ENCODE peak calls at places on chromosomes 13 and 19, in four cellular contexts. E is neural crest cell, J is SK-N-SH, Y is RWPE2. C is an unnamed sample.

GRCh38 chr13:97627566-97627965 is 193.6 kb downstream of the RAP2A start:
- DNase-seq in E (no peak), Y (no peak), J (no peak), C (no peak)

GRCh38 chr13:82356667-82357066 is 1525.6 kb downstream of the SLITRK1 start:
- DNase-seq in J (no peak), E (no peak), Y (no peak), C (peak)

GRCh38 chr13:96053003-96053703 is at the start of gene UGGT2:
- DNase-seq in J (peak), E (peak), Y (peak), C (peak)

GRCh38 chr19:55454787-55455243 is 6.6 kb downstream of the ISOC2 start:
- DNase-seq in E (peak), Y (peak), J (peak), C (peak)

GRCh38 chr19:2055871-2056809 is 5.1 kb upstream of the MKNK2 start:
- DNase-seq in Y (no peak), J (peak), E (no peak), C (no peak)

GRCh38 chr13:64054306-64054705 is 2638.7 kb upstream of the PCDH20 start:
- DNase-seq in Y (no peak), J (no peak), E (no peak), C (no peak)

GRCh38 chr19:7112675-7113074 is 43.2 kb downstream of the ZNF557 start:
- DNase-seq in Y (no peak), E (no peak), J (no peak), C (no peak)

GRCh38 chr19:1181606-1182005 is 7.5 kb upstream of the SBNO2 start:
- DNase-seq in E (no peak), Y (no peak), J (no peak), C (no peak)

GRCh38 chr13:98478134-98479129 is 98.5 kb downstream of the STK24 start:
- DNase-seq in E (no peak), J (peak), Y (no peak), C (peak)

GRCh38 chr19:51417107-51417806 is at the start of gene SIGLEC10:
- DNase-seq in Y (no peak), J (no peak), E (no peak), C (peak)

GRCh38 chr13:113967729-113968462 is 6.0 kb downstream of the C13orf46 start:
- DNase-seq in E (no peak), J (no peak), Y (peak), C (no peak)

GRCh38 chr19:48881741-48882657 is 9.8 kb downstream of the PPP1R15A start:
- DNase-seq in Y (no peak), J (no peak), E (peak), C (peak)

GRCh38 chr19:6055013-6055795 is 55.1 kb downstream of the RFX2 start:
- DNase-seq in J (no peak), E (no peak), Y (no peak), C (no peak)

GRCh38 chr19:10820173-10820572 is 15.8 kb downstream of the TMED1 start:
- DNase-seq in E (no peak), J (peak), Y (no peak), C (no peak)

GRCh38 chr13:45168555-45168930 is 32.3 kb downstream of the KCTD4 start:
- DNase-seq in E (no peak), J (no peak), Y (no peak), C (no peak)

GRCh38 chr19:19209372-19209771 is 2.4 kb upstream of the NCAN start:
- DNase-seq in E (no peak), Y (no peak), J (no peak), C (no peak)

GRCh38 chr13:33637978-33638743 is 179.8 kb upstream of the RFC3 start:
- DNase-seq in J (no peak), Y (no peak), E (no peak), C (no peak)

GRCh38 chr19:15584541-15585115 is 30.4 kb upstream of the CYP4F8 start:
- DNase-seq in J (peak), E (peak), Y (no peak), C (peak)

GRCh38 chr19:42380155-42380554 is 9.9 kb downstream of the CNFN start:
- DNase-seq in E (no peak), Y (no peak), J (no peak), C (no peak)

GRCh38 chr19:920051-920857 is 3.1 kb downstream of the KISS1R start:
- DNase-seq in J (no peak), E (no peak), Y (peak), C (peak)

GRCh38 chr19:49851456-49852259 is 699 bp downstream of the PTOV1 start:
- DNase-seq in Y (no peak), E (no peak), J (peak), C (no peak)

GRCh38 chr13:34816543-34816942 is 125.5 kb upstream of the NBEA start:
- DNase-seq in Y (no peak), J (no peak), E (no peak), C (no peak)

GRCh38 chr19:33413868-33414666 is 40.6 kb downstream of the CEBPG start:
- DNase-seq in J (peak), Y (no peak), E (no peak), C (no peak)

GRCh38 chr19:16325161-16325527 is 518 bp downstream of the KLF2 start:
- DNase-seq in Y (no peak), E (peak), J (peak), C (no peak)

GRCh38 chr19:46746281-46746965 is at the start of gene STRN4:
- DNase-seq in E (peak), J (peak), Y (no peak), C (peak)

GRCh38 chr13:40394304-40394983 is 272.0 kb downstream of the FOXO1 start:
- DNase-seq in J (no peak), E (no peak), Y (no peak), C (no peak)

GRCh38 chr19:39843919-39844793 is 2.0 kb downstream of the FBL start:
- DNase-seq in Y (peak), E (no peak), J (peak), C (peak)

GRCh38 chr13:113122571-113123225 is at the start of gene F10:
- DNase-seq in Y (no peak), E (peak), J (peak), C (no peak)

GRCh38 chr13:28636677-28637317 is 22.1 kb upstream of the POMP start:
- DNase-seq in E (peak), J (peak), Y (no peak), C (peak)

GRCh38 chr19:45153339-45154063 is 7.3 kb downstream of the NKPD1 start:
- DNase-seq in J (peak), E (peak), Y (no peak), C (peak)

GRCh38 chr19:10862561-10863106 is 8.7 kb upstream of the CARM1 start:
- DNase-seq in J (no peak), Y (no peak), E (no peak), C (no peak)

GRCh38 chr19:2569596-2570465 is 93.9 kb downstream of the GADD45B start:
- DNase-seq in Y (no peak), J (no peak), E (no peak), C (no peak)

GRCh38 chr19:51372649-51373504 is at the start of gene NKG7:
- DNase-seq in J (no peak), Y (no peak), E (no peak), C (peak)

GRCh38 chr13:39900106-39900750 is 244.8 kb downstream of the COG6 start:
- DNase-seq in J (no peak), E (no peak), Y (no peak), C (no peak)

DNA sequence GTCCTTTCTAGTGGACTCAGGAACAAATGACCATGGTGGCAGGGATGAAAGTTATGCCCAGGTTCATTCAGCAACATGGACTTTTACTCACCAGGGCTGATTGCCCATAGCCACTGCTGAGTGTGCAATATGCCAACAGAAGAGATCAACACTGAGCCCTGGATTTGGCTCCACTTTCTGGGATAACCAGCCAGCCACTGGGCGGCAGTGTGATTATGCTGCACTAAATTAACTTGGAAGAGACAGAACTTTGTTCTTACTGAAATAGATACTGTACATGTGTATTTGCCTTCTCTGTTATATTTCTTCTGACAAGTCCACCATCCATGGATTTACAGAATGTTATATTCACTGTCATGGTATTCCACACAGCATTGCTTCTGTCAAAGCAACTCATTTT is 257.4 kb downstream of the TDRD3 start:
- DNase-seq in J (no peak), E (peak), Y (no peak), C (peak)
- TF ChIP-seq CTCF in J (peak), E (peak), Y (peak), C (peak)

GRCh38 chr13:80166352-80166751 is 174.6 kb downstream of the SPRY2 start:
- DNase-seq in J (no peak), E (no peak), Y (no peak), C (no peak)

GRCh38 chr13:80164451-80164850 is 176.5 kb downstream of the SPRY2 start:
- DNase-seq in Y (no peak), J (no peak), E (no peak), C (no peak)

GRCh38 chr13:80161219-80161618 is 179.7 kb downstream of the SPRY2 start:
- DNase-seq in Y (no peak), J (no peak), E (no peak), C (peak)

GRCh38 chr13:80160110-80160509 is 180.8 kb downstream of the SPRY2 start:
- DNase-seq in J (no peak), Y (no peak), E (no peak), C (no peak)

DNA sequence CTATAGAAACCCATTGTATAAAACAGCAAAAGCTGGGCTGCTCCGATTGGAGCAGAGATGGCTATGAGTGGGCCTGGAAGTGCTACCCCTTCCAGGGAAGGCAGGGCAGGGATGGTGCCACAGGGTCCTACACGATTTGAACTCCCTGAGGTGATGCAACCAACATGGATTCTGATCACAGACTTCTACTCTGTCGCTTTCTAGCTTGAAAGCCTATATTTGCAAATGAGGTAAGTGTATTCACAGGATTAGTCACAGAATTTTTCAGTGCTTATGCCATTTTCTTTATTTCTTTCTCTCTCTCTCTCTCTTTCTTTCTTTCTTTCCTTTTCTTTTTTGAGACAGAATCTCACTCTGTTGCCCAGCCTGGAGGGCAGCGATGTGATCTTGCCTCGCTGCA is 179.0 kb downstream of the SPRY2 start:
- DNase-seq in E (no peak), J (no peak), Y (no peak), C (no peak)
- TF ChIP-seq CTCF in E (no peak), J (no peak), Y (no peak), C (no peak)

GRCh38 chr19:47790398-47790814 is 11.9 kb downstream of the SELENOW start:
- DNase-seq in Y (peak), E (peak), J (peak), C (peak)
- TF ChIP-seq CTCF in Y (peak), E (peak), J (peak), C (peak)

GRCh38 chr19:37929512-37929911 is 22.5 kb downstream of the SIPA1L3 start:
- DNase-seq in E (no peak), J (no peak), Y (no peak), C (no peak)
- TF ChIP-seq CTCF in E (no peak), J (no peak), Y (no peak), C (no peak)

GRCh38 chr13:31997641-31998040 is 33.9 kb upstream of the FRY start:
- DNase-seq in Y (no peak), E (no peak), J (no peak), C (no peak)

GRCh38 chr13:31996611-31997010 is 35.0 kb upstream of the FRY start:
- DNase-seq in Y (no peak), E (no peak), J (no peak), C (no peak)

GRCh38 chr13:31998131-31998530 is 33.4 kb upstream of the FRY start:
- DNase-seq in J (no peak), Y (no peak), E (no peak), C (no peak)

GRCh38 chr13:32001392-32001768 is 30.2 kb upstream of the FRY start:
- DNase-seq in J (peak), E (no peak), Y (no peak), C (peak)

DNA sequence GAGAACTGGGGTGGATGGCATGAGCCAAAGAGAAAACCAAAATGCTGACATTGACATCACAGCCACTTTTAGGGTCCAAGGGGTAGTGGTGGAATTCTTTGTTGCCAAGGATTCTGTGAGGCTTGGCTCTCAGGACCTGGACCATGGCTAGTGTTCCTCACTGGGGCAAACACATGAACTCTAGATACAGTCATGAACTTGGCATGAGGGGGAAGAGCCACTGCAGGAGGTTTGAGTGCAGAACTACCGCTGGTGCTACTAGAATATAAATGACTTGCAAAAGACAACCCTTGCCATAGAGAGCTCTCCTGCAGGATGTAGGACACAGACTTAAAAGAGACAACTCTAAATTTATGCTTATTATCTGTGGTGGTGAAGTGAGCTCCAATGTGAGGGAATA is 29.8 kb upstream of the FRY start:
- DNase-seq in E (no peak), Y (no peak), J (no peak), C (peak)
- TF ChIP-seq CTCF in E (no peak), Y (no peak), J (no peak), C (no peak)

GRCh38 chr13:99987180-99988047 is 5.8 kb downstream of the ZIC2 start:
- DNase-seq in J (peak), E (no peak), Y (no peak), C (no peak)
- TF ChIP-seq CTCF in J (no peak), E (no peak), Y (no peak), C (no peak)

DNA sequence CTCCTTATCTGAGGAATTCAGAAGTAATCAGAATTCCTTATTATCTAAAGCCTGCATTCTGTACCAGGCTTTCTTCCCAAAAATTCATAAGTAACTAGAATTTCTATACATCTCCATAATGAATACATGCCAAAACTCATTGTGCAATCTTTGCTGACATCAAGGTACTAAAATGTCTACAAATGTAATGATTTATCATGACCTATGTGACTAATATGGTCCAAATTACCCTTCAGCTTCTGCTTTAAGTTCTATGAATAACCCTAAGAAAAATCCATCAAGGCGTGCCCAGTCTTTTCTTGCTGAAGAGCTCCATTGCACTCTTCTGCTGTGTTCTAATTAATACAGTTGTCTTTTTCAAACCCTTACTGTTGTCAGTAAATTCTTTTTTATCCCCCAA is 58.5 kb upstream of the SLITRK1 start:
- DNase-seq in Y (no peak), E (no peak), J (no peak), C (no peak)
- TF ChIP-seq CTCF in Y (peak), E (no peak), J (no peak), C (no peak)

GRCh38 chr13:36395280-36395679 is 37.0 kb upstream of the CCNA1 start:
- DNase-seq in J (peak), E (no peak), Y (no peak), C (peak)
- TF ChIP-seq CTCF in J (peak), E (no peak), Y (peak), C (peak)